ENCODE peak calls at places on chromosomes 16 and 17, in six cellular contexts. Z, S, V, K, L and X are unnamed samples.

GRCh38 chr17:68981288-68981687 is 26.1 kb upstream of the ABCA8 start:
- DNase-seq in Z (no peak), S (no peak), V (peak), K (no peak), L (peak), X (no peak)

GRCh38 chr16:27486344-27486743 is 63.4 kb downstream of the GTF3C1 start:
- DNase-seq in Z (no peak), S (no peak), V (no peak), K (no peak), L (no peak), X (no peak)

GRCh38 chr16:86231321-86231995 is 278.9 kb upstream of the FOXF1 start:
- DNase-seq in Z (no peak), S (no peak), V (no peak), K (no peak), L (no peak), X (peak)

GRCh38 chr16:72427001-72427785 is 255.2 kb upstream of the PMFBP1 start:
- DNase-seq in Z (no peak), S (no peak), V (no peak), K (no peak), L (no peak), X (no peak)

GRCh38 chr17:76199466-76199865 is 40.8 kb downstream of the RNF157 start:
- DNase-seq in Z (no peak), S (no peak), V (no peak), K (no peak), L (no peak), X (no peak)

GRCh38 chr16:19555938-19556778 is 655 bp downstream of the VPS35L start:
- DNase-seq in Z (peak), S (peak), V (peak), K (no peak), L (peak), X (no peak)

GRCh38 chr16:13099822-13100221 is 198.4 kb downstream of the SHISA9 start:
- DNase-seq in Z (no peak), S (no peak), V (no peak), K (no peak), L (no peak), X (no peak)

GRCh38 chr17:37698132-37698615 is 46.7 kb downstream of the HNF1B start:
- DNase-seq in Z (no peak), S (no peak), V (no peak), K (no peak), L (peak), X (no peak)

GRCh38 chr16:50103764-50104163 is 38.0 kb downstream of the HEATR3 start:
- DNase-seq in Z (no peak), S (no peak), V (no peak), K (no peak), L (no peak), X (no peak)